ENCODE peak calls at places on chromosomes 5 and 9, in nine cellular contexts. L is cardiac muscle cell, Z is heart right ventricle, S is tibial artery, E is K562, A is H9, U is gastrocnemius medialis, K is hepatocyte, I is IMR-90. J is an unnamed sample.

GRCh38 chr5:135131801-135132675 is 98.0 kb upstream of the PITX1 start:
- DNase-seq in L (no peak), Z (no peak), S (no peak), E (no peak), A (no peak), U (no peak), K (no peak), I (peak; percentile 13), J (no peak)

GRCh38 chr9:4666042-4666699 is at the start of gene SPATA6L:
- DNase-seq in L (peak; percentile 66), Z (peak; percentile 71), S (peak; percentile 79), E (no peak), A (peak; percentile 29), U (no peak), K (peak; percentile 83), I (peak; percentile 45), J (peak; percentile 82)

GRCh38 chr9:120408680-120409258 is 171.2 kb downstream of the CDK5RAP2 start:
- DNase-seq in L (no peak), Z (no peak), S (no peak), E (no peak), A (no peak), U (no peak), K (no peak), I (no peak), J (no peak)

GRCh38 chr5:472076-472655 is 29.2 kb downstream of the EXOC3 start:
- DNase-seq in L (peak; percentile 20), Z (peak; percentile 43), S (peak; percentile 74), E (peak; percentile 51), A (no peak), U (no peak), K (peak; percentile 44), I (no peak), J (no peak)

GRCh38 chr9:36136277-36136893 is at the start of gene GLIPR2:
- DNase-seq in L (peak; percentile 79), Z (peak; percentile 81), S (peak; percentile 92), E (peak; percentile 89), A (peak; percentile 59), U (peak; percentile 52), K (peak; percentile 82), I (peak; percentile 65), J (peak; percentile 84)

GRCh38 chr9:69499401-69499800 is 172.8 kb downstream of the APBA1 start:
- DNase-seq in L (no peak), Z (no peak), S (no peak), E (no peak), A (no peak), U (no peak), K (no peak), I (no peak), J (no peak)

GRCh38 chr5:149724884-149725283 is 5.2 kb upstream of the PPARGC1B start:
- DNase-seq in L (no peak), Z (no peak), S (no peak), E (no peak), A (no peak), U (no peak), K (no peak), I (no peak), J (no peak)

GRCh38 chr5:141992349-141992963 is 20.4 kb downstream of the GNPDA1 start:
- DNase-seq in L (peak; percentile 75), Z (peak; percentile 51), S (peak; percentile 75), E (peak; percentile 55), A (no peak), U (peak; percentile 36), K (peak; percentile 84), I (peak; percentile 62), J (no peak)

DNA sequence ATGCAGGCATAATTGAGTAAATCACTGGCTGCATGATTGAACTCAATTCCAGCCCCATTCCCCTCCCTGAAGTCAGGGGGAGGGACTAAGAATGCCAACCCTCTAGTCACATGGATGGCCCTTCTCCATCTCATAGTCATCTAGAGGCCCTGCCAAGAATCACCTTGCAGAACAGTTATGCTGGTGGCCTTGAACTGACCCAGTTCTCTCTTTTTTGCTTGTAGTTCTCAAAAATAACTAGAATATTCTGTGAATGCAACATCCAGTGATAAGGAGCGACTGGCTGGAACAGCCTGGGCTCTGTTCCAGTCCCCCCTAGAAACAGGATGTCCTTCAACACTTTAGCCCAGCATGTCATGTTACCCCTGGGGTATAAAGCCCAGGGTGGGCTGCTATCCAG is 31.7 kb downstream of the SLC35A4 start:
- DNase-seq in L (peak; percentile 75), Z (no peak), S (no peak), E (no peak), A (no peak), U (peak; percentile 36), K (no peak), I (no peak), J (no peak)
- H3K27ac ChIP-seq in L (no peak overlapping the region), Z (peak overlapping the region; percentile 85), S (no peak overlapping the region), E (no peak overlapping the region), A (no peak overlapping the region), U (peak overlapping the region; percentile 58), K (peak overlapping the region; percentile 57), I (no peak overlapping the region), J (no peak overlapping the region)

DNA sequence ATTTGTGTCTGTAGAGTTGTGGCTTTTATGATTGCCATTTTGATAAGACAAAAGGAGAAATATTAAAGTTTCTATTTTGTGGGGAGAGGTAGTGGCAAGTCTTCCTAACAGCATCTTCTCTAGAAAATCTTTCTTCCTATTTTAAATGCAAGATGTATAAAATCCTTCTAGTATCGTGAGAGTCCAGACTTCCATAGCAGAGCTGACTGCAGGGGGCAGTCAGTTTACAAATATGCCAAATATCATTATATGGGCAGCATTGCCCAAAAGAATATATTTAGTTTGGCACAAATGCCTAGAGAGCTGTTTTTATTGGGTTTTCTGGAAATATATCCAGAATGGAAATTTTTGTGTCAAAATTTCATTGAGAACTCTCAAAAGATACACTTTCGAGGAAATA is 82.1 kb upstream of the ALDH1A1 start:
- DNase-seq in L (no peak), Z (no peak), S (no peak), E (no peak), A (no peak), U (no peak), K (no peak), I (no peak), J (no peak)
- TF ChIP-seq CTCF in L (peak; percentile 26), Z (no peak), S (peak; percentile 63), E (peak; percentile 6), A (no peak), U (no peak), K (no peak), I (no peak), J (no peak)

GRCh38 chr9:129558551-129559505 is 62.1 kb downstream of the C9orf50 start:
- DNase-seq in L (no peak), Z (no peak), S (no peak), E (no peak), A (peak; percentile 95), U (no peak), K (peak; percentile 81), I (no peak), J (no peak)

GRCh38 chr9:129560849-129561248 is 60.1 kb downstream of the C9orf50 start:
- DNase-seq in L (no peak), Z (no peak), S (no peak), E (no peak), A (no peak), U (no peak), K (no peak), I (no peak), J (no peak)

GRCh38 chr9:129562917-129563316 is 58.0 kb downstream of the C9orf50 start:
- DNase-seq in L (no peak), Z (no peak), S (no peak), E (no peak), A (no peak), U (no peak), K (no peak), I (no peak), J (no peak)

GRCh38 chr9:129559506-129559881 is 61.4 kb downstream of the C9orf50 start:
- DNase-seq in L (no peak), Z (no peak), S (no peak), E (no peak), A (no peak), U (no peak), K (no peak), I (no peak), J (no peak)

DNA sequence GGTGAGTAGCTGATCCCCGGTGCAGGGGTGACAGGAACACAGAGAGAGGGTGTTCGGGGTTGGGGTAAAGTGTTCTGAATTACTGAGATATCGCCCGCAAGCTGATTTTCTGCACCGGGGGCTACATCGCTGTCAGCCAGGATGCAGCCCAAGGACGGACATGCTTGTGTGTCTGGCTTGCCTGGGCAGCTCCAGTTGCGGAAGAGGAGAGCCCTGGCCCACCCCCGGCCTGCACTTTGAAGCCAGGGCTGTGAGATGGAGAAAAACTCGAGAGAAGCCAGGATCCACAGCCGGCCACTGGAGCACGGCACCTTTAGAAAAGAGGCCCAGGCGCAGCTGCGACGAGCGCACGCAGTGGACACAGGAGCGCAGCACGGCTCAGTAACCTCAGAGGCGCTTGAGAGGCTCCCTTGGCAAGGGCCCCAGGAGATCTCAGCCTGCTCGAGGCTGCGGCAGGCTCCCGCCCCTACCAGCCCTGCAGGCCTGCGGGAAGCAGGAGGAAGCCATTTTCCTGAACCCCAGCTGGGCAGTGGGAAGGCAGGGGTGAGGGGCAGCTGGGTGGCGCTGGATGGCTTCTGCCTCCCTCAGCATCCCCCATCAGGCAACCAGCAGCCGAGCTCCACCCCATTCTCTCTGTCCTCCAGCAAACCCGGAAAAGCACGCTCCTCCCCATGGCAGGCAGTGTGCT is 59.2 kb downstream of the C9orf50 start:
- DNase-seq in L (peak; percentile 48), Z (no peak), S (no peak), E (no peak), A (no peak), U (no peak), K (no peak), I (peak; percentile 49), J (no peak)
- H3K27ac ChIP-seq in L (peak overlapping the region; percentile 68), Z (no peak overlapping the region), S (no peak overlapping the region), E (no peak overlapping the region), A (no peak overlapping the region), U (no peak overlapping the region), K (peak overlapping the region; percentile 21), I (peak overlapping the region; percentile 30), J (no peak overlapping the region)

GRCh38 chr5:174044855-174045254 is 651 bp upstream of the NSG2 start:
- DNase-seq in L (no peak), Z (no peak), S (no peak), E (no peak), A (no peak), U (no peak), K (no peak), I (no peak), J (no peak)

GRCh38 chr5:174046558-174046957 is 1.1 kb downstream of the NSG2 start:
- DNase-seq in L (no peak), Z (no peak), S (no peak), E (no peak), A (no peak), U (no peak), K (no peak), I (no peak), J (no peak)

GRCh38 chr5:174044451-174044850 is 1.1 kb upstream of the NSG2 start:
- DNase-seq in L (no peak), Z (no peak), S (no peak), E (no peak), A (no peak), U (no peak), K (no peak), I (no peak), J (no peak)

GRCh38 chr5:174047472-174047871 is 2.0 kb downstream of the NSG2 start:
- DNase-seq in L (no peak), Z (no peak), S (no peak), E (no peak), A (no peak), U (no peak), K (no peak), I (no peak), J (no peak)

DNA sequence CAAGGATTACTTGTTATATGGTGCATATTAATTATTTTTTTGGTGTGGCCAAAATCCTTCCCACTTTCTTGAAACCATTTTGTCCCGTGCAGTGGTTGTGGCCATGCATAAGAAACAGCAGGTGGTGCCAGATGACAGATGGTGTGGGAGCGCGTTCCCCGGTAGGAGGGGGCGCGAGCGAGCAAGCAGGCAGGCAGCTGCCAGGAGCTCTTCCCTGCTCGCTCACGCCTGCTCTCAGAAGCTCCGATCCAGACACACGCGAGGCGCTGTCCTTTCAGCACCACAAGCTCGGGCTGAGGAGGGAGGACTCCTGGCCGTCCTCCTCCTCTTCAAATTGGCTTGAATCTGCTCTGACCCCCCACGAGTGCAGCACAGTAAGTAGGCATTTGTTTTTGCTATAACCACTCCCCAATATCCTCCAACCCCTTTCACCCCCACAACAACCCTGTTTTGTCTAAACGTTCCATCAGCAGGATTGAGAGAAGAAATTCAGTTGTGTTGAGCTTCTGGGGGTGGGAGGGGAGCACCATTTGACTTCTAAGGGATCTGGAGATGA is at the start of gene NSG2:
- DNase-seq in L (peak; percentile 96), Z (peak; percentile 79), S (no peak), E (peak; percentile 68), A (peak; percentile 95), U (peak; percentile 25), K (peak; percentile 97), I (peak; percentile 75), J (no peak)
- TF ChIP-seq CTCF in L (peak; percentile 83), Z (peak; percentile 67), S (no peak), E (peak; percentile 85), A (peak; percentile 82), U (peak; percentile 46), K (peak; percentile 98), I (peak; percentile 44), J (peak; percentile 35)